ENCODE peak calls at places on chromosome 1, in seven cellular contexts. S, H, E, D, X, M and I are unnamed samples.

GRCh38 chr1:154831470-154831869 is 38.6 kb downstream of the KCNN3 start:
- DNase-seq in M (no peak), H (no peak), X (no peak), D (no peak), S (no peak), E (no peak), I (no peak)

GRCh38 chr1:186633101-186633500 is 47.1 kb downstream of the PTGS2 start:
- DNase-seq in X (no peak), D (no peak), S (no peak), H (no peak), M (no peak), E (no peak), I (no peak)

GRCh38 chr1:214581785-214582184 is 21.2 kb upstream of the CENPF start:
- DNase-seq in H (no peak), E (no peak), X (no peak), M (no peak), D (no peak), S (peak; percentile 37), I (peak; percentile 60)

GRCh38 chr1:181531441-181531840 is 48.1 kb downstream of the CACNA1E start:
- DNase-seq in D (no peak), X (no peak), M (no peak), E (no peak), S (no peak), H (no peak), I (no peak)

GRCh38 chr1:117682372-117682771 is 76.5 kb downstream of the TENT5C start:
- DNase-seq in D (no peak), S (no peak), M (no peak), E (no peak), H (no peak), X (no peak), I (no peak)

GRCh38 chr1:236064674-236065508 is at the start of gene NID1:
- DNase-seq in E (no peak), X (no peak), S (peak; percentile 85), D (peak; percentile 92), H (peak; percentile 3), M (peak; percentile 16), I (peak; percentile 89)

GRCh38 chr1:53889304-53890298 is at the start of gene YIPF1:
- DNase-seq in S (peak; percentile 98), D (peak; percentile 95), M (peak; percentile 68), E (peak; percentile 76), X (peak; percentile 74), H (peak; percentile 77), I (peak; percentile 90)

GRCh38 chr1:53919675-53920066 is 25.7 kb downstream of the DIO1 start:
- DNase-seq in H (no peak), M (no peak), S (no peak), X (no peak), D (no peak), E (no peak), I (no peak)

GRCh38 chr1:248590055-248590454 is 7.4 kb downstream of the OR2T10 start:
- DNase-seq in X (no peak), H (no peak), M (no peak), E (no peak), D (no peak), S (no peak), I (no peak)

GRCh38 chr1:62312698-62313097 is 6.5 kb downstream of the KANK4 start:
- DNase-seq in D (no peak), H (no peak), M (no peak), E (no peak), S (peak; percentile 50), X (no peak), I (no peak)

GRCh38 chr1:116115476-116115875 is 4.3 kb downstream of the MAB21L3 start:
- DNase-seq in H (no peak), M (no peak), S (peak; percentile 2), E (no peak), D (no peak), X (no peak), I (peak; percentile 13)

GRCh38 chr1:32249831-32250525 is 1.1 kb upstream of the LCK start:
- DNase-seq in H (peak; percentile 71), M (no peak), X (peak; percentile 74), E (peak; percentile 58), S (no peak), D (no peak), I (no peak)

GRCh38 chr1:21630571-21631338 is 38.4 kb downstream of the RAP1GAP start:
- DNase-seq in X (no peak), H (no peak), D (no peak), E (no peak), S (no peak), M (no peak), I (no peak)

GRCh38 chr1:153945795-153946621 is 510 bp downstream of the DENND4B start:
- DNase-seq in S (peak; percentile 86), D (peak; percentile 93), X (peak; percentile 52), E (peak; percentile 48), M (peak; percentile 83), H (peak; percentile 72), I (peak; percentile 85)

GRCh38 chr1:10640843-10641553 is 155.4 kb downstream of the CASZ1 start:
- DNase-seq in X (no peak), H (no peak), M (no peak), D (no peak), E (no peak), S (no peak), I (no peak)

GRCh38 chr1:20715406-20715805 is 2.4 kb downstream of the KIF17 start:
- DNase-seq in X (no peak), D (no peak), M (no peak), E (no peak), H (no peak), S (no peak), I (no peak)

GRCh38 chr1:200302192-200302892 is 107.5 kb downstream of the ZNF281 start:
- DNase-seq in M (peak; percentile 23), S (peak; percentile 65), E (peak; percentile 35), X (peak; percentile 41), H (peak; percentile 33), D (no peak), I (peak; percentile 30)

GRCh38 chr1:41683681-41684500 is 199.4 kb upstream of the EDN2 start:
- DNase-seq in S (peak; percentile 57), X (no peak), D (no peak), E (no peak), H (no peak), M (no peak), I (no peak)

GRCh38 chr1:151716771-151717631 is at the start of gene CELF3:
- DNase-seq in X (no peak), D (no peak), S (peak; percentile 99), M (no peak), H (no peak), E (no peak), I (peak; percentile 50)

GRCh38 chr1:16262067-16262466 is 25.1 kb upstream of the CPLANE2 start:
- DNase-seq in D (no peak), E (no peak), H (no peak), S (no peak), M (no peak), X (no peak), I (no peak)

GRCh38 chr1:226586650-226587443 is 38.3 kb downstream of the STUM start:
- DNase-seq in M (no peak), H (no peak), D (no peak), E (no peak), X (no peak), S (no peak), I (no peak)

GRCh38 chr1:230113605-230114241 is 46.7 kb downstream of the GALNT2 start:
- DNase-seq in E (no peak), D (no peak), X (no peak), S (peak; percentile 41), H (no peak), M (no peak), I (no peak)

GRCh38 chr1:244254467-244254866 is 197.2 kb downstream of the ADSS2 start:
- DNase-seq in D (no peak), S (no peak), M (no peak), H (no peak), E (no peak), X (no peak), I (no peak)

GRCh38 chr1:226276987-226277386 is 32.0 kb downstream of the LIN9 start:
- DNase-seq in D (no peak), H (no peak), X (no peak), S (no peak), E (no peak), M (no peak), I (no peak)

GRCh38 chr1:223503348-223503747 is 110.1 kb downstream of the CCDC185 start:
- DNase-seq in H (no peak), E (no peak), D (no peak), X (no peak), M (no peak), S (no peak), I (no peak)

GRCh38 chr1:16014509-16015482 is 3.0 kb downstream of the HSPB7 start:
- DNase-seq in S (no peak), D (peak; percentile 82), E (no peak), X (no peak), H (no peak), M (no peak), I (no peak)

GRCh38 chr1:155175281-155175926 is 1.8 kb downstream of the TRIM46 start:
- DNase-seq in S (peak; percentile 74), D (peak; percentile 61), M (no peak), X (no peak), E (no peak), H (no peak), I (no peak)

GRCh38 chr1:230308039-230308438 is 118.1 kb downstream of the PGBD5 start:
- DNase-seq in E (no peak), D (peak; percentile 82), H (no peak), M (no peak), S (peak; percentile 80), X (no peak), I (no peak)

GRCh38 chr1:227390525-227390924 is 72.2 kb upstream of the CDC42BPA start:
- DNase-seq in X (no peak), H (no peak), M (no peak), E (no peak), D (no peak), S (no peak), I (peak; percentile 51)

GRCh38 chr1:222627232-222627631 is 9.3 kb downstream of the MIA3 start:
- DNase-seq in M (no peak), D (no peak), S (no peak), X (no peak), H (no peak), E (no peak), I (no peak)

GRCh38 chr1:199083680-199084079 is 444.8 kb downstream of the PTPRC start:
- DNase-seq in D (no peak), M (no peak), X (no peak), S (no peak), H (no peak), E (no peak), I (no peak)